ENCODE peak calls at places on chromosomes 7 and 10, in eight cellular contexts. O is sigmoid colon, C is Calu3, V is HCT116, N is ascending aorta, W is epithelial cell of proximal tubule, F is BJ, Q is GM13976. J is an unnamed sample.

GRCh38 chr10:21047511-21047910 is 150.4 kb upstream of the NEBL start:
- DNase-seq in N (no peak), V (no peak), Q (no peak), O (no peak), C (no peak), W (no peak), F (no peak), J (no peak)

GRCh38 chr7:73831656-73832579 is 1.1 kb downstream of the CLDN4 start:
- DNase-seq in F (no peak), W (no peak), V (peak; percentile 77), O (no peak), Q (peak; percentile 14), N (no peak), C (peak; percentile 91), J (peak; percentile 81)

GRCh38 chr7:55075464-55075971 is 56.7 kb downstream of the EGFR start:
- DNase-seq in N (no peak), O (peak; percentile 86), W (no peak), F (no peak), C (no peak), Q (no peak), V (no peak), J (no peak)

GRCh38 chr10:11793762-11794479 is 29.2 kb upstream of the PROSER2 start:
- DNase-seq in N (no peak), C (peak; percentile 43), V (peak; percentile 86), W (peak; percentile 92), O (no peak), F (no peak), Q (no peak), J (no peak)

GRCh38 chr7:157704365-157704764 is 367.6 kb downstream of the DNAJB6 start:
- DNase-seq in V (no peak), F (no peak), O (peak; percentile 21), W (no peak), N (no peak), Q (no peak), C (no peak), J (peak; percentile 27)

GRCh38 chr10:122113161-122113944 is 124.4 kb downstream of the TACC2 start:
- DNase-seq in F (no peak), C (peak; percentile 74), O (peak; percentile 95), Q (peak; percentile 64), N (peak; percentile 17), V (peak; percentile 49), W (no peak), J (peak; percentile 83)

GRCh38 chr10:8114741-8115340 is 60.4 kb downstream of the GATA3 start:
- DNase-seq in V (no peak), O (no peak), F (no peak), C (no peak), N (no peak), W (no peak), Q (no peak), J (no peak)

GRCh38 chr10:124799196-124799595 is 2.4 kb upstream of the ABRAXAS2 start:
- DNase-seq in W (no peak), N (no peak), V (no peak), Q (no peak), O (no peak), F (no peak), C (no peak), J (no peak)

GRCh38 chr10:102347236-102347828 is 48.2 kb upstream of the NFKB2 start:
- DNase-seq in Q (peak; percentile 33), O (peak; percentile 69), V (peak; percentile 68), C (peak; percentile 48), F (no peak), N (no peak), W (no peak), J (no peak)

GRCh38 chr7:82359426-82359825 is 84.2 kb downstream of the CACNA2D1 start:
- DNase-seq in N (no peak), O (no peak), C (no peak), F (no peak), W (no peak), Q (no peak), V (no peak), J (no peak)

GRCh38 chr7:2046581-2047271 is 186.0 kb downstream of the MAD1L1 start:
- DNase-seq in F (no peak), Q (no peak), N (no peak), C (no peak), W (no peak), V (no peak), O (peak; percentile 50), J (no peak)

GRCh38 chr10:86355571-86356038 is 11.0 kb downstream of the GRID1 start:
- DNase-seq in W (no peak), V (no peak), Q (no peak), O (no peak), F (no peak), C (no peak), N (no peak), J (no peak)

GRCh38 chr7:103317009-103317408 is 19.8 kb downstream of the PMPCB start:
- DNase-seq in Q (no peak), W (peak; percentile 19), O (no peak), F (no peak), C (no peak), V (no peak), N (no peak), J (no peak)

GRCh38 chr7:25398418-25398817 is 170.1 kb upstream of the NPVF start:
- DNase-seq in V (no peak), N (no peak), W (no peak), Q (no peak), F (no peak), C (no peak), O (no peak), J (no peak)
- TF ChIP-seq CTCF in V (no peak), N (no peak), W (no peak), Q (no peak), F (no peak), C (no peak), O (no peak), J (no peak)

GRCh38 chr7:158994687-158995086 is 138.3 kb downstream of the DYNC2I1 start:
- DNase-seq in V (no peak), C (no peak), F (no peak), O (no peak), W (no peak), N (no peak), Q (no peak), J (no peak)

GRCh38 chr7:158995514-158995913 is 139.2 kb downstream of the DYNC2I1 start:
- DNase-seq in Q (no peak), W (no peak), O (no peak), V (no peak), F (no peak), N (no peak), C (no peak), J (no peak)

GRCh38 chr7:158997471-158997870 is 141.1 kb downstream of the DYNC2I1 start:
- DNase-seq in C (no peak), W (no peak), O (no peak), F (no peak), N (no peak), Q (no peak), V (no peak), J (no peak)

GRCh38 chr7:158997110-158997453 is 140.7 kb downstream of the DYNC2I1 start:
- DNase-seq in F (no peak), V (no peak), C (no peak), Q (no peak), O (no peak), N (no peak), W (no peak), J (no peak)

DNA sequence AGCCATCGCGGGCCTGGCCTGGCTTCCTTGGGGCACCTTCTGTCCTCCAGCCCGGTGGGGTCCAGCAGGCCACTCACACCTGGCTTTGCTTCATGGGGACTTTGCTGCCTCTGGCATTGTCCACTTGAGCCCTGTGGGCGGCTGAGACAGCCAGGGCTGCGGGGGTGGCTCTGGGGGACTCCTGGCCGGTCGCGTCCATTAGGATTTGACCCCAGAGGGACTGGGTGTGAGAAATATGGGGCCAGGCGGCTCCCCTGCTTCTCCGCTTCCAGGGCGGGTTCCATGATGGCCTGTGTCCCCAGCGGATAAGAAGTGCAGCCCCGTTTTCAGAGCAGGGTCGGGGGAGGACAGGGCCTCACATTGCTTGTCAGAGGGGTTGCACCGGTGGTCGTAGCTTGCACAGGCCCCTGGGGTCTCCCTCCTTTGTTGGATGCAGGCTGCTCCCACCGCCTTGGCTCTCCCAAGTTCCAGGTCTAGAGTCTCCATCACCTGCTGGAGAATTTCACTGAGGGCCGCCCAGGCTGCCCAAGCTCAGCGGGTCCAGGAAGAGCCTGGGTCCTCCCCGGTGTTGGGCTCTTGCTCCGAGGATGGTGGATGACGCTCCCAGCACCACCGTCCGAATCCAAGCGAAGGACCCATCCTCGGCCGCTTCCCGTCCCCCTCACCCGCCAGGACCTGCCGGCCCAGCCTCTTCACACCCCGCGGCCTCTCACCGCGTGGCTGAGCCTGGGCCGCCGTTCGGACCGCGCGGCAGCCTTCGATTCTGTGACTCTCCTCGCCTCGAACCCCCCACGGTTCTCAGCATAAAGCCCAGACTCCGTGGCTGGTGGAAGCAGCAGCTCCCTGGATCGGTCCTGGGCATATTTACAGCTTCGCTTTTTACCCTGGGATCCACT is 140.1 kb downstream of the DYNC2I1 start:
- DNase-seq in C (no peak), O (no peak), V (no peak), W (no peak), N (no peak), F (no peak), Q (no peak), J (no peak)
- TF ChIP-seq CTCF in C (no peak), O (no peak), V (no peak), W (no peak), N (no peak), F (no peak), Q (no peak), J (no peak)

DNA sequence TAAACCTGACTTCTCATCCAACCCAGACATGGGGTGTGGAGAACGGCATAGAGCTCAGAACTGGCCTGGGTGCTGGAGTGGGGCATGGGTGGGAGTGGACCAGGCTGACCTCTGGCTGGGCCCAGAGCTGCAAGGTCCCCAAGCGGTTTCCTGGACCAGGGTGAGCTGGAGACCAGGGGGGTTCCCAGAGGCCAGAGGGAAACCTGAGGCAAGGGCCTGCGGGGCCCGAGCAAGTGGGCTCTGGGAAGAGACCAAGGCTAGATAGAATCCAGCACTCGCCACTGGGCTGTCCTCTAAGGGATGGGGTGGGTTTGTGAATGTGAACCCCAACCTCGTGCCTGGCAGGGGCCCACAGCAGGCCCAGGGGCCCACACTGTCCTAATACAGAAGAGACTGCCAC is 39.4 kb upstream of the RET start:
- DNase-seq in N (no peak), O (peak; percentile 38), Q (no peak), F (no peak), V (no peak), W (no peak), C (no peak), J (no peak)
- TF ChIP-seq CTCF in N (no peak), O (no peak), Q (no peak), F (no peak), V (no peak), W (no peak), C (no peak), J (no peak)

GRCh38 chr10:96642530-96642929 is 55.7 kb upstream of the TM9SF3 start:
- DNase-seq in C (no peak), O (no peak), N (no peak), F (no peak), V (no peak), W (no peak), Q (no peak), J (no peak)

GRCh38 chr10:96643920-96644319 is 57.1 kb upstream of the TM9SF3 start:
- DNase-seq in N (no peak), W (no peak), V (no peak), C (no peak), F (no peak), Q (no peak), O (no peak), J (no peak)

GRCh38 chr10:96641396-96641795 is 54.6 kb upstream of the TM9SF3 start:
- DNase-seq in N (no peak), O (no peak), W (no peak), V (no peak), Q (no peak), F (no peak), C (no peak), J (no peak)

GRCh38 chr10:96641896-96642295 is 55.1 kb upstream of the TM9SF3 start:
- DNase-seq in Q (no peak), O (no peak), F (no peak), W (no peak), N (no peak), C (no peak), V (no peak), J (no peak)

GRCh38 chr10:96642973-96643372 is 56.2 kb upstream of the TM9SF3 start:
- DNase-seq in F (no peak), N (peak; percentile 29), V (peak; percentile 31), W (no peak), C (peak; percentile 74), Q (peak; percentile 56), O (peak; percentile 70), J (no peak)
- TF ChIP-seq CTCF in F (peak; percentile 40), N (peak; percentile 26), V (peak; percentile 69), W (peak; percentile 88), C (no peak), Q (peak; percentile 70), O (peak; percentile 11), J (peak; percentile 65)